ENCODE peak calls at places on chromosomes 6 and 20, in nine cellular contexts. B is nephron progenitor cell, J is right atrium auricular region, L is lower lobe of right lung, E is fibroblast of mammary gland, K is body of pancreas, A is HFF-Myc, U is gastrocnemius medialis, Y is HFFc6. M is an unnamed sample.

GRCh38 chr20:10297684-10298240 is 79.1 kb downstream of the SNAP25 start:
- DNase-seq in B (no peak), J (no peak), L (no peak), E (peak), K (no peak), A (no peak), U (no peak), Y (no peak), M (no peak)

GRCh38 chr20:32870489-32870888 is 11.8 kb downstream of the EFCAB8 start:
- DNase-seq in B (no peak), J (no peak), L (no peak), E (no peak), K (no peak), A (no peak), U (no peak), Y (no peak), M (no peak)

GRCh38 chr6:32944265-32944664 is 3.4 kb upstream of the HLA-DMB start:
- DNase-seq in B (no peak), J (no peak), L (peak), E (no peak), K (peak), A (no peak), U (no peak), Y (no peak), M (no peak)

GRCh38 chr6:68951350-68951749 is 316.3 kb downstream of the ADGRB3 start:
- DNase-seq in B (no peak), J (no peak), L (no peak), E (no peak), K (no peak), A (no peak), U (no peak), Y (no peak), M (no peak)

GRCh38 chr6:17505062-17505476 is 95.0 kb upstream of the FAM8A1 start:
- DNase-seq in B (no peak), J (no peak), L (no peak), E (peak), K (no peak), A (no peak), U (no peak), Y (peak), M (no peak)

GRCh38 chr6:158170656-158171081 is 2.5 kb downstream of the GTF2H5 start:
- DNase-seq in B (no peak), J (no peak), L (no peak), E (peak), K (no peak), A (no peak), U (no peak), Y (peak), M (no peak)

GRCh38 chr6:21874372-21874771 is 280.8 kb downstream of the SOX4 start:
- DNase-seq in B (no peak), J (no peak), L (no peak), E (no peak), K (no peak), A (no peak), U (no peak), Y (no peak), M (no peak)

GRCh38 chr6:56671651-56672461 is 29.2 kb upstream of the DST start:
- DNase-seq in B (no peak), J (no peak), L (no peak), E (peak), K (peak), A (no peak), U (peak), Y (no peak), M (no peak)

DNA sequence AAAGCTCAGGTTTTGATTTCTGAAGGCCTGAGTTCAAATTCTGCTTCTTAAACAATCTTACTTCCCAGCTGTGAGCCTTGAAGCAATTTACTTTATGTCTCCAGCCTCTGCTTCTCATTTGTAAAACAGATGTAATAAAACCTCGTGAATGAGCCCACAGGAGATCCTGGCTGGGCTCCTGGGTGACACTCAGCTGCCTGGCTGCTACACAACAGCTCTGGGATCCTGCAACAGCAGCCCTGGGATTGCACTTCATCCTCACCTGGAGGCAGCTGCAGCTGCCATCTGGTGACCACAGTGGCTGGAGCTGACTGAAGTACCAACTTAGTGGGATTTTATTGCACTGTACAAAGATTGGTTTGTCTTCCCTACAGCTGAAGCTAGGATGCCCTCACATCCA is 98.6 kb downstream of the NDUFAF5 start:
- DNase-seq in B (no peak), J (no peak), L (no peak), E (no peak), K (peak), A (no peak), U (no peak), Y (no peak), M (no peak)
- TF ChIP-seq CTCF in B (no peak), J (no peak), L (no peak), E (no peak), K (no peak), A (no peak), U (no peak), Y (no peak), M (no peak)

GRCh38 chr20:62137092-62137384 is 6.2 kb downstream of the PSMA7 start:
- DNase-seq in B (no peak), J (no peak), L (no peak), E (no peak), K (no peak), A (no peak), U (no peak), Y (no peak), M (no peak)
- TF ChIP-seq CTCF in B (peak), J (no peak), L (no peak), E (no peak), K (no peak), A (no peak), U (no peak), Y (peak), M (no peak)

GRCh38 chr6:34194770-34195169 is 41.9 kb upstream of the HMGA1 start:
- DNase-seq in B (no peak), J (no peak), L (no peak), E (no peak), K (no peak), A (no peak), U (no peak), Y (no peak), M (no peak)
- TF ChIP-seq CTCF in B (no peak), J (no peak), L (no peak), E (no peak), K (no peak), A (no peak), U (no peak), Y (peak), M (no peak)

GRCh38 chr6:52063584-52064400 is 23.6 kb downstream of the PKHD1 start:
- DNase-seq in B (peak), J (no peak), L (no peak), E (peak), K (peak), A (peak), U (peak), Y (peak), M (no peak)
- TF ChIP-seq CTCF in B (peak), J (peak), L (peak), E (peak), K (peak), A (peak), U (no peak), Y (peak), M (peak)

GRCh38 chr6:83155794-83156193 is 37.3 kb downstream of the PGM3 start:
- DNase-seq in B (no peak), J (no peak), L (no peak), E (no peak), K (no peak), A (no peak), U (no peak), Y (no peak), M (no peak)

GRCh38 chr6:83160167-83160566 is 32.9 kb downstream of the PGM3 start:
- DNase-seq in B (no peak), J (no peak), L (no peak), E (no peak), K (no peak), A (no peak), U (no peak), Y (no peak), M (no peak)
- TF ChIP-seq CTCF in B (no peak), J (no peak), L (no peak), E (no peak), K (no peak), A (no peak), U (no peak), Y (no peak), M (no peak)

DNA sequence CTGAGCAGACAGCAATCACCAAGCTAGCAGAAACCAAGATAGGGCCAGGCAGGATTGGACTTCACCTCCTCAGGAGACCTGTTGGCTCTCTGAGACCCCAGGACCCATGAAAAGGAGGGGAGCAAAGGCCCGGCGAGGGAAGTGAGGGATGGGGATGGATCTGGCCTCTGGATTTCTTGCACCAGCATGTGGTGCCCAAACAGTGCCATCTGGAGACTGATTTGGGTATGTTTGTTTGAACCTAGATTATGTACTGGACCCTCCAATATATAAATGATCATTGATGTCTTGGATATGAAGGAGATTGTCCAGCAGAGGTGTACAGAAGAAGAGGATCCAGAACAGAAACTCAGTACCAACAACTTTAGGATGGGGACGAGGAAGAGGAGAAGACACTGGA is 83.4 kb upstream of the LY86 start:
- DNase-seq in B (no peak), J (no peak), L (no peak), E (no peak), K (no peak), A (no peak), U (no peak), Y (no peak), M (no peak)
- TF ChIP-seq CTCF in B (no peak), J (no peak), L (no peak), E (no peak), K (no peak), A (no peak), U (no peak), Y (no peak), M (peak)

GRCh38 chr20:38130687-38131587 is 34.1 kb downstream of the TGM2 start:
- DNase-seq in B (no peak), J (no peak), L (peak), E (no peak), K (no peak), A (no peak), U (peak), Y (no peak), M (no peak)

GRCh38 chr20:38127920-38128528 is 37.0 kb downstream of the TGM2 start:
- DNase-seq in B (no peak), J (no peak), L (peak), E (no peak), K (no peak), A (no peak), U (peak), Y (no peak), M (no peak)

GRCh38 chr20:38128691-38129090 is 36.4 kb downstream of the TGM2 start:
- DNase-seq in B (no peak), J (no peak), L (peak), E (no peak), K (no peak), A (no peak), U (peak), Y (no peak), M (no peak)

GRCh38 chr20:38129893-38130609 is 35.0 kb downstream of the TGM2 start:
- DNase-seq in B (no peak), J (no peak), L (peak), E (no peak), K (no peak), A (no peak), U (peak), Y (no peak), M (no peak)

DNA sequence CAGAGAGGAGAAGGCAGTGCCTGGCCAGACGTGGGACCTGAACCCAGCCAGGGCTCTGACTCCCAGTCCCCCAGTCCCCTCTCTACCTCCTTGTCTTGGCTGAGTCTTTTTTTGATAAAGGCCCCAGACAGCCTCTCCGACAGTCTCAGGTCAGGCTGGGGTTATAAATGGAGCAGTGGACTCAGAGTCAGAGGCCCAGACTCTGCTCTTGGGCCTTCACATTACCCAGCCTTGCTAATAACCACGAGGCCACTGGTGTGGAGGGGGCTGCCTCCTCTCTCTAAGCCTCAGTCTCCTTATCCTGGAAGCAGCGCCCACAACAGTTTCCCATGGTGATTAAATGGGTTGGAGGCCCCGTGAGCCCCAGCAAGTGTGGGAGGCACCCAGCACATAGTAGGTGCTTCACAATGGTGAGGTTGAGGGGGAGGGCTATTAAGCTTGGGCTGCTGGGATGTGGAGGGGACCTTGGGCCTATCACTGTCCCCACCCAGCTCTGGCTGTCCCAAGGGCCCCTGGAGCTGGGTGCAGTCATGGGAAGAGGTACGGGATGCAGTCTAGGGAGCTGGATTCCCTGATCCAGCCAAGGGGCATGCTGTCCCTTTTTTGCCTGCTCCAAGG is 35.7 kb downstream of the TGM2 start:
- DNase-seq in B (no peak), J (no peak), L (peak), E (no peak), K (no peak), A (no peak), U (peak), Y (no peak), M (no peak)
- TF ChIP-seq CTCF in B (no peak), J (no peak), L (no peak), E (no peak), K (no peak), A (no peak), U (no peak), Y (no peak), M (no peak)

GRCh38 chr20:4898845-4899244 is 102.5 kb downstream of the SLC23A2 start:
- DNase-seq in B (no peak), J (no peak), L (no peak), E (no peak), K (no peak), A (no peak), U (no peak), Y (no peak), M (no peak)

GRCh38 chr20:4897600-4897999 is 103.7 kb downstream of the SLC23A2 start:
- DNase-seq in B (no peak), J (no peak), L (no peak), E (no peak), K (no peak), A (no peak), U (no peak), Y (no peak), M (no peak)

GRCh38 chr20:4898282-4898681 is 103.0 kb downstream of the SLC23A2 start:
- DNase-seq in B (no peak), J (no peak), L (no peak), E (peak), K (peak), A (peak), U (no peak), Y (no peak), M (no peak)

GRCh38 chr20:4896119-4896700 is 105.1 kb downstream of the SLC23A2 start:
- DNase-seq in B (no peak), J (peak), L (no peak), E (no peak), K (no peak), A (no peak), U (no peak), Y (no peak), M (no peak)

DNA sequence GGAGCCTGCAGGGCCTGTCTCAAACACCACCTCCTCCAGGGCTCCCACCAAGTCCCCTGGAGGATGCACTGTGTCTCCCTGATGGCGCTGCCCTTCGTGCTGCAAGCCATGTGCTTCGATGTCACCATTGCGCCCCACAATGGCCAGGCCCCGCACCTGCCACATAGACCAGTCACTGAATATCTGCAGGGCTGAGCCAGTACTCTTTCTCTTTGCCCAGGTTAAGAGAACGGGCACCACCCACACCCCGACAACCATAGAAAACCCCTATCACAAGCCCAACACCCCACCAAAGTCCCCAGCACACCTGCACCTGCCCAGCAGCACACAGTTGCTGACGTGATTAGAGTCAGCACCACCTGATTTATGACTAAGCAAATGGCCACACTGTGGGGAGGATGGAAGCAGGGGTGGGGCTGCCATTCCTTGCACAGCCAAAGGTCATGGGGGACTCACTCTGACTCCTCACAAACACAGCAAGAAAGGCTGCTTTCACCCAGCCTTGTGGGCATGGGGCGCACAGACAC is 104.3 kb downstream of the SLC23A2 start:
- DNase-seq in B (no peak), J (peak), L (no peak), E (peak), K (no peak), A (no peak), U (no peak), Y (no peak), M (no peak)
- TF ChIP-seq CTCF in B (no peak), J (no peak), L (no peak), E (no peak), K (no peak), A (no peak), U (no peak), Y (no peak), M (no peak)